ENCODE peak calls at places on chromosome 1, in ten cellular contexts. J is H1; D is neural progenitor cell; K is Karpas-422; G is heart right ventricle; N is CD8-positive, alpha-beta memory T cell; O is heart left ventricle; R is small intestine; C is H9; W is testis. S is an unnamed sample.
A peak's percentile ranks its signal among the peaks of the same experiment; 100 is the strongest.

GRCh38 chr1:70385477-70385876 is 25.6 kb upstream of the CTH start:
- DNase-seq in N (no peak), C (no peak), R (no peak), J (no peak), O (no peak), G (no peak), K (no peak), D (no peak), W (no peak), S (no peak)

GRCh38 chr1:15998929-15999328 is 5.1 kb upstream of the SRARP start:
- DNase-seq in D (no peak), W (no peak), R (no peak), G (no peak), O (no peak), K (no peak), J (no peak), C (no peak), N (no peak), S (no peak)

GRCh38 chr1:110668523-110668922 is 6.2 kb downstream of the KCNA3 start:
- DNase-seq in C (no peak), O (no peak), J (no peak), G (no peak), K (no peak), W (no peak), D (no peak), N (no peak), R (no peak), S (no peak)

GRCh38 chr1:3384407-3384806 is 70.1 kb upstream of the ARHGEF16 start:
- DNase-seq in O (no peak), R (no peak), G (no peak), J (no peak), C (no peak), N (peak; percentile 27), K (no peak), D (no peak), W (no peak), S (no peak)

GRCh38 chr1:12615166-12615915 is 2.7 kb downstream of the DHRS3 start:
- DNase-seq in C (no peak), J (no peak), G (no peak), O (no peak), W (no peak), D (no peak), K (no peak), R (peak; percentile 27), N (no peak), S (peak; percentile 69)

GRCh38 chr1:190244406-190244805 is 233.3 kb downstream of the BRINP3 start:
- DNase-seq in R (no peak), C (no peak), K (no peak), G (no peak), O (no peak), J (no peak), W (no peak), N (no peak), D (no peak), S (no peak)

GRCh38 chr1:85611856-85612255 is 31.3 kb downstream of the CCN1 start:
- DNase-seq in D (peak; percentile 28), J (no peak), K (no peak), N (no peak), C (no peak), R (no peak), G (peak; percentile 10), W (no peak), O (peak; percentile 42), S (no peak)

GRCh38 chr1:45545019-45545493 is 5.6 kb upstream of the AKR1A1 start:
- DNase-seq in N (no peak), G (no peak), D (no peak), J (no peak), K (no peak), C (no peak), W (no peak), O (no peak), R (peak; percentile 61), S (no peak)

GRCh38 chr1:9280015-9280860 is 12.5 kb upstream of the SPSB1 start:
- DNase-seq in O (no peak), C (peak; percentile 61), D (no peak), W (no peak), N (no peak), J (no peak), G (no peak), R (peak; percentile 62), K (no peak), S (peak; percentile 76)

GRCh38 chr1:42334240-42335049 is 590 bp downstream of the FOXJ3 start:
- DNase-seq in R (peak; percentile 34), J (peak; percentile 78), N (peak; percentile 12), C (peak; percentile 72), G (peak; percentile 47), D (peak; percentile 75), W (peak; percentile 70), K (peak; percentile 62), O (peak; percentile 65), S (peak; percentile 74)

GRCh38 chr1:74779750-74780149 is 46.8 kb downstream of the TYW3 start:
- DNase-seq in C (no peak), D (no peak), O (no peak), N (no peak), G (no peak), K (no peak), J (no peak), W (no peak), R (no peak), S (no peak)

GRCh38 chr1:10056599-10056987 is 23.8 kb downstream of the UBE4B start:
- DNase-seq in D (no peak), G (no peak), K (no peak), J (no peak), C (no peak), R (no peak), O (no peak), W (no peak), N (no peak), S (no peak)

GRCh38 chr1:118535901-118536300 is 350.9 kb upstream of the SPAG17 start:
- DNase-seq in J (no peak), R (no peak), D (no peak), C (no peak), G (no peak), O (no peak), N (no peak), K (no peak), W (no peak), S (no peak)

GRCh38 chr1:44294588-44295007 is 60.5 kb downstream of the ERI3 start:
- DNase-seq in O (peak; percentile 14), N (no peak), J (peak; percentile 61), W (peak; percentile 85), K (peak; percentile 54), C (peak; percentile 73), G (no peak), D (peak; percentile 66), R (peak; percentile 59), S (peak; percentile 36)

GRCh38 chr1:47222476-47222875 is 9.5 kb downstream of the TAL1 start:
- DNase-seq in N (no peak), R (no peak), D (no peak), O (no peak), J (no peak), G (no peak), K (no peak), C (no peak), W (no peak), S (no peak)
- H3K27me3 ChIP-seq in N (peaks cover 16% of the 10 kb centered on the region), R (no peaks in the 10 kb centered on the region), D (peaks cover 100% of the 10 kb centered on the region), O (peaks cover 15% of the 10 kb centered on the region), J (peaks cover 88% of the 10 kb centered on the region), G (peaks cover 7% of the 10 kb centered on the region), K (no peaks in the 10 kb centered on the region), C (peaks cover 74% of the 10 kb centered on the region), W (no peaks in the 10 kb centered on the region), S (no peaks in the 10 kb centered on the region)

DNA sequence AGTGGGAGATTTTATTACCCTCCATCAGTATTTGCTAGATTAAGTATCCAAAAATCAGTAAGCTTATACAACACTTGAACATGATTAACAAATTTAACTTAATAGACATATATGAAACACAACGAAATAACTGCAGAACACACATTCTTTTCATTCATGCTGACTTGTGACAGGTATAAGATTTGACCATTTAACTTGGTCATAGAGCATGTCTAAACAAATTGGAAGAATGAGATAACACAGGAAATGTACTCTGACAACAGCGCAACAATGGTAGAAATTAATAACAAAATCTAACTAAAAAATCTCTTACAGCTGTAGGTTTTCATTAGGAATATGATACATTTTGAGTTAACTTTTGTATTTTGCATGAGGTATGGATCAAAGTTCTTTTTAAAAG is 62.4 kb upstream of the TTLL7 start:
- DNase-seq in D (no peak), O (no peak), G (no peak), J (no peak), C (no peak), R (no peak), W (no peak), K (no peak), N (no peak), S (no peak)
- H3K27ac ChIP-seq in D (no peak overlapping the region), O (no peak overlapping the region), G (no peak overlapping the region), J (no peak overlapping the region), C (no peak overlapping the region), R (no peak overlapping the region), W (no peak overlapping the region), K (no peak overlapping the region), N (no peak overlapping the region), S (no peak overlapping the region)

GRCh38 chr1:59150537-59151386 is 146.1 kb upstream of the FGGY start:
- DNase-seq in O (peak; percentile 78), W (peak; percentile 68), K (no peak), R (peak; percentile 33), J (no peak), N (no peak), C (no peak), G (peak; percentile 67), D (no peak), S (peak; percentile 86)

GRCh38 chr1:59151860-59152259 is 145.0 kb upstream of the FGGY start:
- DNase-seq in C (no peak), K (no peak), J (no peak), O (no peak), R (no peak), N (no peak), D (no peak), W (no peak), G (no peak), S (no peak)

GRCh38 chr1:59149435-59149834 is 147.5 kb upstream of the FGGY start:
- DNase-seq in G (no peak), K (no peak), W (no peak), J (no peak), O (no peak), C (no peak), D (no peak), R (no peak), N (no peak), S (no peak)

GRCh38 chr1:59154406-59154805 is 142.5 kb upstream of the FGGY start:
- DNase-seq in O (no peak), C (no peak), R (no peak), J (no peak), K (no peak), G (no peak), D (no peak), W (no peak), N (no peak), S (no peak)

GRCh38 chr1:59151387-59151761 is 145.5 kb upstream of the FGGY start:
- DNase-seq in K (no peak), J (no peak), G (no peak), R (no peak), N (no peak), D (no peak), W (no peak), O (no peak), C (no peak), S (no peak)
- H3K4me1 ChIP-seq in K (peaks cover 7% of the 10 kb centered on the region), J (peaks cover 5% of the 10 kb centered on the region), G (peaks cover 20% of the 10 kb centered on the region), R (peaks cover 3% of the 10 kb centered on the region), N (peaks cover 10% of the 10 kb centered on the region), D (peaks cover 1% of the 10 kb centered on the region), W (peaks cover 10% of the 10 kb centered on the region), O (peaks cover 39% of the 10 kb centered on the region), C (no peaks in the 10 kb centered on the region), S (peaks cover 12% of the 10 kb centered on the region)

DNA sequence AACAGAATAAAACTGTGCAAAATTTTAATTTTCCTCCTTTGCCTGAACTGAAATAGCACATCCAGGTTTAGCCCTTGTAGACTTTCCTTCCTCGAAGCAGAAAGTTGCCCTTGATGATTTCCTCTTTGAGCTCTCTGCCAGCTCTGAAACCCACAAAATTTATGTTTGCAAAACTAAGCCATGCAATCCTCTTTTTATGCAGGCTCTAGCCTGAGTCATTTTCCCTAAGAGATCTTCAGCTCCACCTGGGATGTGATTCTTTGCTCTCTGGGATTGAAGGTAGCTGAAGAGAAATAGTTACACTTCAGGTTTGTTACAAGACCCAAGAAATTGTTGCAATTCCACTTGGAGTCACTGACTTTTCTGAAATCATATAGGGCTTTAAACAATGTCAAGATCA is 1.4 kb upstream of the F3 start:
- DNase-seq in J (no peak), R (peak; percentile 39), C (no peak), D (no peak), O (no peak), N (no peak), K (no peak), G (no peak), W (no peak), S (no peak)
- H3K27me3 ChIP-seq in J (peaks cover 12% of the 10 kb centered on the region), R (no peaks in the 10 kb centered on the region), C (no peaks in the 10 kb centered on the region), D (peaks cover 59% of the 10 kb centered on the region), O (no peaks in the 10 kb centered on the region), N (no peaks in the 10 kb centered on the region), K (no peaks in the 10 kb centered on the region), G (no peaks in the 10 kb centered on the region), W (no peaks in the 10 kb centered on the region), S (no peaks in the 10 kb centered on the region)

S was measured in right cardiac atrium.